ENCODE peak calls at places on chromosomes 4 and X, in seven cellular contexts. R is endothelial cell, V is left lung, J is hepatocyte, P is lower leg skin, M is endothelial cell of umbilical vein, S is AG09319. X is an unnamed sample.

GRCh38 chr4:124070688-124071484 is 641.6 kb downstream of the ANKRD50 start:
- DNase-seq in V (no peak), M (no peak), J (no peak), R (no peak), S (no peak), P (no peak), X (no peak)

GRCh38 chr4:101833455-101833854 is 42.9 kb downstream of the BANK1 start:
- DNase-seq in R (no peak), S (no peak), V (no peak), P (no peak), M (no peak), J (no peak), X (no peak)

GRCh38 chr4:15318621-15319348 is 109.0 kb upstream of the C1QTNF7 start:
- DNase-seq in V (no peak), R (no peak), J (no peak), S (peak; percentile 49), P (no peak), M (no peak), X (no peak)

GRCh38 chr4:80989921-80990544 is 40.5 kb upstream of the BMP3 start:
- DNase-seq in P (no peak), R (peak; percentile 40), S (peak; percentile 40), V (no peak), J (peak; percentile 79), M (peak; percentile 57), X (peak; percentile 44)

GRCh38 chrX:136395271-136395670 is 92.5 kb upstream of the BRS3 start:
- DNase-seq in V (no peak), R (no peak), S (no peak), M (no peak), J (no peak), P (no peak), X (no peak)

GRCh38 chr4:121720109-121720508 is 23.3 kb upstream of the ANXA5 start:
- DNase-seq in P (no peak), R (no peak), J (no peak), V (no peak), S (no peak), M (no peak), X (no peak)

GRCh38 chrX:125205084-125205917 is 114.4 kb upstream of the TEX13C start:
- DNase-seq in P (peak; percentile 89), V (peak; percentile 33), S (no peak), J (peak; percentile 70), M (no peak), R (peak; percentile 63), X (no peak)

GRCh38 chr4:136754810-136755530 is 777.3 kb downstream of the PCDH18 start:
- DNase-seq in J (no peak), R (no peak), P (no peak), M (no peak), S (no peak), V (no peak), X (no peak)

GRCh38 chr4:18366762-18367358 is 345.3 kb upstream of the LCORL start:
- DNase-seq in S (no peak), J (peak; percentile 63), R (no peak), P (no peak), M (peak; percentile 51), V (no peak), X (no peak)

GRCh38 chr4:184136525-184136924 is 81.1 kb downstream of the ENPP6 start:
- DNase-seq in J (no peak), V (no peak), R (no peak), P (no peak), M (no peak), S (no peak), X (no peak)

GRCh38 chr4:34766935-34767859 is 1477.1 kb downstream of the ARAP2 start:
- DNase-seq in V (no peak), M (no peak), J (no peak), P (no peak), R (no peak), S (no peak), X (no peak)

GRCh38 chr4:8308856-8309771 is 39.6 kb downstream of the HTRA3 start:
- DNase-seq in S (no peak), V (peak; percentile 32), J (no peak), R (no peak), M (no peak), P (peak; percentile 91), X (no peak)

GRCh38 chr4:109803924-109804571 is 2.2 kb upstream of the CFI start:
- DNase-seq in V (no peak), P (no peak), M (peak; percentile 56), J (peak; percentile 60), S (no peak), R (peak; percentile 31), X (peak; percentile 40)

GRCh38 chr4:74362347-74362746 is 2.6 kb upstream of the EREG start:
- DNase-seq in M (no peak), S (no peak), J (no peak), R (no peak), P (no peak), V (no peak), X (no peak)

GRCh38 chr4:61872983-61873382 is 672.9 kb downstream of the ADGRL3 start:
- DNase-seq in M (no peak), R (no peak), V (no peak), P (no peak), J (no peak), S (no peak), X (no peak)

GRCh38 chrX:48933757-48934156 is 14.9 kb upstream of the PIM2 start:
- DNase-seq in S (no peak), M (no peak), R (no peak), P (no peak), J (no peak), V (no peak), X (no peak)

GRCh38 chr4:68062501-68062900 is 67.2 kb downstream of the TMPRSS11F start:
- DNase-seq in R (no peak), J (no peak), V (no peak), P (no peak), M (no peak), S (no peak), X (no peak)

GRCh38 chrX:26918633-26919032 is 544.5 kb downstream of the PPP4R3C start:
- DNase-seq in R (no peak), V (no peak), J (peak; percentile 25), S (no peak), P (no peak), M (peak; percentile 31), X (no peak)

GRCh38 chr4:139555705-139556070 is 331 bp downstream of the SETD7 start:
- DNase-seq in V (peak; percentile 66), R (no peak), M (no peak), S (no peak), P (peak; percentile 92), J (peak; percentile 58), X (peak; percentile 17)

GRCh38 chr4:107740950-107741701 is 21.1 kb upstream of the PAPSS1 start:
- DNase-seq in V (no peak), J (peak; percentile 77), S (no peak), R (no peak), P (peak; percentile 84), M (peak; percentile 81), X (no peak)

DNA sequence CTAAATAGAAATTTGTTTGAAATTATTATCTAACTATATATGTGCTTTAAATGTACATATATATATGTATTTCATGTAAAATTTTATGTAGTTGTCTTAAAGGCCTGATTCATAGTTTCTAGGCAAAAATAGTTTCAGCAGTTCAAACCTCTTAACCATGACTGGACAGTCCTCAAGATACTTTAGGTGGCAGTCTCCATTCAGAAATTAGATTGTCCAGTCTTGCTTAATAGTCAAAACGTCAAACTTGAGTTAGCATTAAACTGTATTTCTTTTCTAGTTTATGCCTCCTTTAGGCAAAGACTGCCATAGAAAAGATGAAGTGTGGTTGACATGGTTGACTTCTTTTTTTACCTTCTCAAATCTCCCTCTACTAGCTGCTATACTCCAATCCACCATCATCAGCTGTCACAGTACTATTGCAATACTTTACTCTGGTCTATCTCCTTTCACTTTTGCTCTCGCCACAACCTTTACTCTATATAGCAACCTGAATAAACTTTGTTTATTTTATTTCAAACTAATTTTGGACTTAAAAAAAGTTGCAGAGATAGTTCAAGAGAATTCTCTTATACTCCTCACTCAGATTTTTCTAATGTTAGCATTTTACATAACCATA is 395.6 kb upstream of the DIPK2B start:
- DNase-seq in S (no peak), M (peak; percentile 25), P (no peak), R (no peak), J (no peak), V (no peak), X (no peak)
- TF ChIP-seq CTCF in S (no peak), M (no peak), P (no peak), R (no peak), J (no peak), V (no peak), X (no peak)

GRCh38 chrX:33330798-33331197 is 119.4 kb upstream of the DMD start:
- DNase-seq in P (no peak), R (no peak), J (no peak), V (no peak), M (no peak), S (no peak), X (no peak)

GRCh38 chrX:33339219-33339618 is 127.9 kb upstream of the DMD start:
- DNase-seq in S (no peak), R (no peak), V (no peak), J (peak; percentile 10), M (no peak), P (no peak), X (peak; percentile 0)

GRCh38 chrX:33336783-33337182 is 125.4 kb upstream of the DMD start:
- DNase-seq in P (no peak), S (no peak), V (no peak), J (peak; percentile 58), M (peak; percentile 38), R (no peak), X (peak; percentile 41)
- TF ChIP-seq CTCF in P (no peak), S (peak; percentile 33), V (no peak), J (peak; percentile 76), M (peak; percentile 36), R (no peak), X (no peak)

GRCh38 chr4:89755210-89755609 is 81.8 kb downstream of the SNCA start:
- DNase-seq in P (no peak), V (no peak), R (no peak), J (no peak), M (peak; percentile 36), S (no peak), X (no peak)
- TF ChIP-seq CTCF in P (no peak), V (no peak), R (no peak), J (no peak), M (peak; percentile 2), S (no peak), X (no peak)

DNA sequence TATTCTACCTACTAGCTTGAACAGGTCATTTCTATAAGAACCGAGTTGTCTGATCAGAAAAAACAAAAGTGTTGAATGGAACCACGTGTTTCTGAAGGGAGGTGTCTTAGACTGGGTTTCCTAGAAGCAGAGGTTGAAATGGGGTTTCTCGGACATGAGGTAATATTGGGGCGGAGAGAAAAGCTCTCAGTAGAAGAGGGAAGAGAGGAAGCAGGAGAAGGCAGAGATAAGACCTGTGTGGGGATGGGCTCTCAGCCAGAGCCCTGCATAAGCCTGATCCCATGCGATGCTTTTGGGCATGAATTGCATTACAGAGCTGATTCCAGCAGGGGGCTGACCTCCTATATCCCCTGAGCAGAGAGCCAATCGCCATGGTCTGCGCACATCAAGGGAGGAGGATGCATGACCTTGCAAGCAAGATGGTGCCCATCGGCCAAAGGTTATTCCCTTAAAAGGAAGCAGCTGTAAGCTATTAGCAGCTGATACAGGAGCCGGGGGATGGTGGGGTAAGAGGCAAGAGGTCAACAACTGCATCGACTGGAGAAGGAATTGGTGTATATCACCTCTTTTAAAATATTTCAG is 7.7 kb downstream of the ANOS1 start:
- DNase-seq in M (peak; percentile 25), P (no peak), V (no peak), R (peak; percentile 16), S (no peak), J (no peak), X (no peak)
- TF ChIP-seq CTCF in M (peak; percentile 23), P (no peak), V (no peak), R (no peak), S (no peak), J (no peak), X (no peak)

GRCh38 chr4:163191999-163192398 is 25.3 kb upstream of the NAF1 start:
- DNase-seq in R (no peak), J (no peak), P (no peak), V (no peak), M (peak; percentile 9), S (no peak), X (no peak)
- TF ChIP-seq CTCF in R (no peak), J (peak; percentile 3), P (no peak), V (no peak), M (peak; percentile 1), S (peak; percentile 1), X (no peak)

X was measured in Calu3.